ENCODE peak calls at places on chromosomes 7 and 10, in five cellular contexts. A is neural progenitor cell, J is psoas muscle, Z is brain microvascular endothelial cell, Y is left lung. S is an unnamed sample.

GRCh38 chr7:37259381-37259821 is 189.3 kb downstream of the ELMO1 start:
- DNase-seq in A (no peak), J (no peak), Z (no peak), Y (no peak), S (peak; percentile 14)

GRCh38 chr10:12181065-12181775 is 14.5 kb downstream of the NUDT5 start:
- DNase-seq in A (no peak), J (no peak), Z (peak; percentile 40), Y (peak; percentile 78), S (peak; percentile 47)

GRCh38 chr7:27235387-27236052 is 7.1 kb upstream of the EVX1 start:
- DNase-seq in A (peak; percentile 91), J (peak; percentile 79), Z (peak; percentile 11), Y (peak; percentile 81), S (peak; percentile 17)

GRCh38 chr10:75450654-75451419 is 19.4 kb downstream of the LRMDA start:
- DNase-seq in A (no peak), J (no peak), Z (no peak), Y (no peak), S (no peak)

GRCh38 chr7:78130443-78131200 is 332.0 kb downstream of the PHTF2 start:
- DNase-seq in A (peak; percentile 13), J (no peak), Z (no peak), Y (no peak), S (no peak)

GRCh38 chr10:119246862-119247549 is 39.6 kb downstream of the GRK5 start:
- DNase-seq in A (no peak), J (peak; percentile 73), Z (peak; percentile 87), Y (no peak), S (peak; percentile 81)

GRCh38 chr7:92698237-92698841 is 108.1 kb upstream of the FAM133B start:
- DNase-seq in A (peak; percentile 13), J (no peak), Z (peak; percentile 80), Y (no peak), S (peak; percentile 82)

GRCh38 chr7:63205136-63205535 is 793.5 kb upstream of the ZNF722 start:
- DNase-seq in A (no peak), J (no peak), Z (no peak), Y (no peak), S (no peak)

GRCh38 chr7:119482209-119482608 is 790.8 kb upstream of the KCND2 start:
- DNase-seq in A (peak; percentile 62), J (no peak), Z (peak; percentile 4), Y (no peak), S (peak; percentile 23)

GRCh38 chr7:55187701-55188491 is 169.1 kb downstream of the EGFR start:
- DNase-seq in A (no peak), J (no peak), Z (no peak), Y (no peak), S (no peak)

GRCh38 chr7:26580666-26581065 is 283.7 kb downstream of the SKAP2 start:
- DNase-seq in A (no peak), J (no peak), Z (no peak), Y (no peak), S (no peak)

GRCh38 chr7:86485842-86486241 is 157.9 kb upstream of the GRM3 start:
- DNase-seq in A (peak; percentile 28), J (no peak), Z (no peak), Y (no peak), S (no peak)

GRCh38 chr7:4765776-4766490 is 9.5 kb upstream of the AP5Z1 start:
- DNase-seq in A (peak; percentile 32), J (no peak), Z (no peak), Y (peak; percentile 47), S (no peak)

GRCh38 chr10:45514283-45515270 is 140.6 kb downstream of the ALOX5 start:
- DNase-seq in A (no peak), J (no peak), Z (no peak), Y (no peak), S (peak; percentile 94)

GRCh38 chr7:134315679-134316538 is 821 bp downstream of the SLC35B4 start:
- DNase-seq in A (no peak), J (no peak), Z (peak; percentile 25), Y (no peak), S (peak; percentile 12)

GRCh38 chr10:103854265-103854686 is 1.1 kb downstream of the SH3PXD2A start:
- DNase-seq in A (peak; percentile 65), J (no peak), Z (no peak), Y (no peak), S (no peak)

GRCh38 chr7:71695189-71695588 is 563.2 kb downstream of the GALNT17 start:
- DNase-seq in A (no peak), J (no peak), Z (no peak), Y (no peak), S (no peak)

GRCh38 chr10:5546891-5547683 is 22.3 kb downstream of the CALML3 start:
- DNase-seq in A (no peak), J (no peak), Z (peak; percentile 52), Y (peak; percentile 77), S (peak; percentile 86)

GRCh38 chr7:101681170-101682007 is 52.3 kb upstream of the MYL10 start:
- DNase-seq in A (peak; percentile 30), J (peak; percentile 78), Z (peak; percentile 69), Y (no peak), S (peak; percentile 60)

GRCh38 chr7:30916255-30916654 is 4.6 kb downstream of the AQP1 start:
- DNase-seq in A (no peak), J (no peak), Z (no peak), Y (peak; percentile 25), S (no peak)

GRCh38 chr10:22554481-22555182 is 159.7 kb downstream of the PIP4K2A start:
- DNase-seq in A (peak; percentile 82), J (peak; percentile 83), Z (peak; percentile 81), Y (no peak), S (peak; percentile 22)

GRCh38 chr7:47328392-47329319 is 253.3 kb downstream of the TNS3 start:
- DNase-seq in A (no peak), J (no peak), Z (no peak), Y (no peak), S (no peak)

GRCh38 chr7:30445770-30446169 is 32.8 kb downstream of the NOD1 start:
- DNase-seq in A (peak; percentile 15), J (peak; percentile 78), Z (no peak), Y (peak; percentile 86), S (peak; percentile 36)

GRCh38 chr10:8758029-8758428 is 703.5 kb downstream of the GATA3 start:
- DNase-seq in A (no peak), J (no peak), Z (no peak), Y (no peak), S (peak; percentile 96)

GRCh38 chr7:10940748-10941358 is 32.8 kb upstream of the PHF14 start:
- DNase-seq in A (no peak), J (no peak), Z (no peak), Y (no peak), S (peak; percentile 15)

GRCh38 chr10:73065441-73065840 is 31.2 kb downstream of the P4HA1 start:
- DNase-seq in A (no peak), J (no peak), Z (no peak), Y (no peak), S (no peak)

GRCh38 chr10:28317735-28318134 is 14.9 kb upstream of the MPP7 start:
- DNase-seq in A (no peak), J (no peak), Z (no peak), Y (no peak), S (no peak)

GRCh38 chr10:100776671-100777070 is 31.3 kb downstream of the PAX2 start:
- DNase-seq in A (no peak), J (no peak), Z (no peak), Y (no peak), S (no peak)

GRCh38 chr10:79026341-79026761 is 42.4 kb upstream of the ZMIZ1 start:
- DNase-seq in A (no peak), J (peak; percentile 29), Z (no peak), Y (no peak), S (no peak)

GRCh38 chr7:81462672-81463071 is 307.2 kb downstream of the HGF start:
- DNase-seq in A (no peak), J (no peak), Z (peak; percentile 86), Y (no peak), S (peak; percentile 82)

GRCh38 chr7:51278797-51279196 is 37.8 kb downstream of the COBL start:
- DNase-seq in A (peak; percentile 27), J (peak; percentile 77), Z (no peak), Y (no peak), S (no peak)

GRCh38 chr10:1086787-1087186 is 30.6 kb downstream of the WDR37 start:
- DNase-seq in A (no peak), J (no peak), Z (no peak), Y (no peak), S (no peak)

GRCh38 chr7:30473903-30474302 is 4.7 kb downstream of the NOD1 start:
- DNase-seq in A (no peak), J (no peak), Z (no peak), Y (no peak), S (no peak)

GRCh38 chr7:141663081-141663510 is 38.9 kb downstream of the DENND11 start:
- DNase-seq in A (no peak), J (no peak), Z (no peak), Y (no peak), S (peak; percentile 76)

GRCh38 chr10:132310701-132311337 is 3.1 kb upstream of the STK32C start:
- DNase-seq in A (no peak), J (no peak), Z (no peak), Y (no peak), S (no peak)

GRCh38 chr10:89852872-89853271 is 151.5 kb downstream of the KIF20B start:
- DNase-seq in A (no peak), J (no peak), Z (no peak), Y (no peak), S (no peak)

GRCh38 chr10:89857399-89857798 is 156.0 kb downstream of the KIF20B start:
- DNase-seq in A (no peak), J (no peak), Z (no peak), Y (no peak), S (no peak)

DNA sequence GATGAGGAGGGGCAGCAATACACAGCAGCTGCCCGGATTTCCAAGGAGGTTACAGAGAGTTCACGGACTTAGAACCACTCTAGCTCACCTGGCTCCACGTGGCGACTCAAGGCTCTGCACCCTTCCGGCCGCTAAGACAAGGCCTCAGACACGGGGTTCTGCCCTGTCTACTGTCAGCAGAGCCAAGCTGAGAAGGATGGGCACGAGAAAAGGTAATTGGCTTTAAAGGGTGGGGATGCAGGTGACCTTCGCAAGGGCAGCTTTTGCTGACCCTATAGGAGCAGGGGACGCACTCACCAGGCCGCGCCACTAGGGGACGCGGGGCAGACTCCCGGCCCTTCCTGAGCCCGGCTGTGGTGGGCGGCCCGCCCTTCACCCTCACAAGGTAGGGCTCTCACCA is 152.4 kb downstream of the KIF20B start:
- DNase-seq in A (peak; percentile 55), J (no peak), Z (no peak), Y (peak; percentile 73), S (no peak)
- TF ChIP-seq CTCF in A (peak; percentile 67), J (no peak), Z (peak; percentile 56), Y (peak; percentile 8), S (peak; percentile 21)

GRCh38 chr7:128845475-128845874 is 15.3 kb downstream of the FLNC start:
- DNase-seq in A (no peak), J (no peak), Z (no peak), Y (peak; percentile 41), S (no peak)
- H3K36me3 ChIP-seq in A (no peaks in the 10 kb centered on the region), J (peaks cover 4% of the 10 kb centered on the region), Z (peaks cover 96% of the 10 kb centered on the region), Y (no peaks in the 10 kb centered on the region), S (no peaks in the 10 kb centered on the region)

GRCh38 chr7:148831782-148832181 is 52.3 kb downstream of the EZH2 start:
- DNase-seq in A (no peak), J (no peak), Z (no peak), Y (no peak), S (no peak)
- H3K4me3 ChIP-seq in A (no peak overlapping the region), J (no peak overlapping the region), Z (no peak overlapping the region), Y (no peak overlapping the region), S (no peak overlapping the region)

DNA sequence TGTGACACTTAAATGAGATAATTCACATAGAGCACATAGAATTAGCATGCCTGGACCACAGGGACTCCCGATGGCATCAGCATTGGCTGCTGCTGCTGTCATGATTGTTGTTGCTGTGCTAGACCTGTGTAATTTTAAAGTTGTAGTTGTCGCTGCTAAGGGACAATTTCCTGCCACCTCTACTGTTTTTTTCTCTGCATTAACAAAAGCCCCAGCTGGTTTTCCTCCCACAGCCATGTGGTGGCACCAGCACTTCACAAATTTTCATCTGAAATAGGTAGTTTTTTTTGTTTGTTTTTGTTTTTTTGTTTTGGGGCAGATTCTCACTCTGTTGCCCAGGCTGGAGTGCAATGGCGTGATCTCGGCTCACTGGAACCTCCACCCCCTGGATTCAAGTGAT is 25.4 kb upstream of the PRXL2A start:
- DNase-seq in A (peak; percentile 69), J (no peak), Z (peak; percentile 28), Y (no peak), S (peak; percentile 48)
- TF ChIP-seq CTCF in A (peak; percentile 72), J (peak; percentile 70), Z (peak; percentile 68), Y (peak; percentile 42), S (peak; percentile 63)